ENCODE peak calls at places on chromosomes 13 and 19, in ten cellular contexts. One of them, this sample, is unnamed. For H3K4me1, the result is how much of the 10 kb centered on the place peaks cover.

GRCh38 chr13:45989607-45990006 is 62.9 kb downstream of the ZC3H13 start:
- DNase-seq in CD8-positive, alpha-beta memory T cell: no peak
- DNase-seq in IMR-90: peak
- DNase-seq in suprapubic skin: no peak
- DNase-seq in mucosa of descending colon: no peak
- DNase-seq in heart right ventricle: no peak
- DNase-seq in heart left ventricle: no peak
- DNase-seq in DND-41: no peak
- DNase-seq in body of pancreas: no peak
- DNase-seq in CD4-positive, CD25-positive, alpha-beta regulatory T cell: no peak
- DNase-seq in this sample: no peak

GRCh38 chr19:42140125-42140754 is 8.0 kb upstream of the POU2F2 start:
- DNase-seq in CD8-positive, alpha-beta memory T cell: no peak
- DNase-seq in IMR-90: peak
- DNase-seq in suprapubic skin: no peak
- DNase-seq in mucosa of descending colon: peak
- DNase-seq in heart right ventricle: peak
- DNase-seq in heart left ventricle: peak
- DNase-seq in DND-41: peak
- DNase-seq in body of pancreas: peak
- DNase-seq in CD4-positive, CD25-positive, alpha-beta regulatory T cell: no peak
- DNase-seq in this sample: no peak

GRCh38 chr19:46144756-46145155 is 3.3 kb upstream of the IGFL2 start:
- DNase-seq in CD8-positive, alpha-beta memory T cell: no peak
- DNase-seq in IMR-90: no peak
- DNase-seq in suprapubic skin: no peak
- DNase-seq in mucosa of descending colon: peak
- DNase-seq in heart right ventricle: no peak
- DNase-seq in heart left ventricle: no peak
- DNase-seq in DND-41: no peak
- DNase-seq in body of pancreas: no peak
- DNase-seq in CD4-positive, CD25-positive, alpha-beta regulatory T cell: no peak
- DNase-seq in this sample: no peak

GRCh38 chr19:43798546-43799409 is 3.5 kb downstream of the LYPD5 start:
- DNase-seq in CD8-positive, alpha-beta memory T cell: peak
- DNase-seq in IMR-90: no peak
- DNase-seq in suprapubic skin: no peak
- DNase-seq in mucosa of descending colon: peak
- DNase-seq in heart right ventricle: no peak
- DNase-seq in heart left ventricle: no peak
- DNase-seq in DND-41: no peak
- DNase-seq in body of pancreas: peak
- DNase-seq in CD4-positive, CD25-positive, alpha-beta regulatory T cell: peak
- DNase-seq in this sample: no peak

GRCh38 chr19:30358821-30359580 is 13.2 kb upstream of the ZNF536 start:
- DNase-seq in CD8-positive, alpha-beta memory T cell: no peak
- DNase-seq in IMR-90: no peak
- DNase-seq in suprapubic skin: peak
- DNase-seq in mucosa of descending colon: no peak
- DNase-seq in heart right ventricle: no peak
- DNase-seq in heart left ventricle: no peak
- DNase-seq in DND-41: no peak
- DNase-seq in body of pancreas: no peak
- DNase-seq in CD4-positive, CD25-positive, alpha-beta regulatory T cell: no peak
- DNase-seq in this sample: no peak

GRCh38 chr13:85864963-85865530 is 65.8 kb upstream of the SLITRK6 start:
- DNase-seq in CD8-positive, alpha-beta memory T cell: no peak
- DNase-seq in IMR-90: peak
- DNase-seq in suprapubic skin: no peak
- DNase-seq in mucosa of descending colon: peak
- DNase-seq in heart right ventricle: no peak
- DNase-seq in heart left ventricle: no peak
- DNase-seq in DND-41: no peak
- DNase-seq in body of pancreas: no peak
- DNase-seq in CD4-positive, CD25-positive, alpha-beta regulatory T cell: no peak
- DNase-seq in this sample: no peak

GRCh38 chr19:19385900-19386339 is 19.6 kb upstream of the GATAD2A start:
- DNase-seq in CD8-positive, alpha-beta memory T cell: peak
- DNase-seq in IMR-90: no peak
- DNase-seq in suprapubic skin: peak
- DNase-seq in mucosa of descending colon: no peak
- DNase-seq in heart right ventricle: peak
- DNase-seq in heart left ventricle: no peak
- DNase-seq in DND-41: peak
- DNase-seq in body of pancreas: no peak
- DNase-seq in CD4-positive, CD25-positive, alpha-beta regulatory T cell: no peak
- DNase-seq in this sample: no peak

GRCh38 chr13:100954430-100955361 is 280.1 kb upstream of the TMTC4 start:
- DNase-seq in CD8-positive, alpha-beta memory T cell: no peak
- DNase-seq in IMR-90: peak
- DNase-seq in suprapubic skin: no peak
- DNase-seq in mucosa of descending colon: no peak
- DNase-seq in heart right ventricle: no peak
- DNase-seq in heart left ventricle: no peak
- DNase-seq in DND-41: no peak
- DNase-seq in body of pancreas: no peak
- DNase-seq in CD4-positive, CD25-positive, alpha-beta regulatory T cell: no peak
- DNase-seq in this sample: no peak

GRCh38 chr19:42169486-42169885 is 37.2 kb upstream of the POU2F2 start:
- DNase-seq in CD8-positive, alpha-beta memory T cell: no peak
- DNase-seq in IMR-90: no peak
- DNase-seq in suprapubic skin: no peak
- DNase-seq in mucosa of descending colon: no peak
- DNase-seq in heart right ventricle: no peak
- DNase-seq in heart left ventricle: no peak
- DNase-seq in DND-41: no peak
- DNase-seq in body of pancreas: no peak
- DNase-seq in CD4-positive, CD25-positive, alpha-beta regulatory T cell: no peak
- DNase-seq in this sample: no peak

GRCh38 chr19:44955500-44956439 is 590 bp downstream of the CLPTM1 start:
- DNase-seq in CD8-positive, alpha-beta memory T cell: peak
- DNase-seq in IMR-90: no peak
- DNase-seq in suprapubic skin: peak
- DNase-seq in mucosa of descending colon: no peak
- DNase-seq in heart right ventricle: no peak
- DNase-seq in heart left ventricle: no peak
- DNase-seq in DND-41: no peak
- DNase-seq in body of pancreas: no peak
- DNase-seq in CD4-positive, CD25-positive, alpha-beta regulatory T cell: no peak
- DNase-seq in this sample: no peak
- H3K4me1 ChIP-seq in CD8-positive, alpha-beta memory T cell: under half
- H3K4me1 ChIP-seq in IMR-90: under half
- H3K4me1 ChIP-seq in suprapubic skin: half or more
- H3K4me1 ChIP-seq in mucosa of descending colon: under half
- H3K4me1 ChIP-seq in heart right ventricle: under half
- H3K4me1 ChIP-seq in heart left ventricle: under half
- H3K4me1 ChIP-seq in DND-41: under half
- H3K4me1 ChIP-seq in body of pancreas: half or more
- H3K4me1 ChIP-seq in CD4-positive, CD25-positive, alpha-beta regulatory T cell: under half
- H3K4me1 ChIP-seq in this sample: under half

DNA sequence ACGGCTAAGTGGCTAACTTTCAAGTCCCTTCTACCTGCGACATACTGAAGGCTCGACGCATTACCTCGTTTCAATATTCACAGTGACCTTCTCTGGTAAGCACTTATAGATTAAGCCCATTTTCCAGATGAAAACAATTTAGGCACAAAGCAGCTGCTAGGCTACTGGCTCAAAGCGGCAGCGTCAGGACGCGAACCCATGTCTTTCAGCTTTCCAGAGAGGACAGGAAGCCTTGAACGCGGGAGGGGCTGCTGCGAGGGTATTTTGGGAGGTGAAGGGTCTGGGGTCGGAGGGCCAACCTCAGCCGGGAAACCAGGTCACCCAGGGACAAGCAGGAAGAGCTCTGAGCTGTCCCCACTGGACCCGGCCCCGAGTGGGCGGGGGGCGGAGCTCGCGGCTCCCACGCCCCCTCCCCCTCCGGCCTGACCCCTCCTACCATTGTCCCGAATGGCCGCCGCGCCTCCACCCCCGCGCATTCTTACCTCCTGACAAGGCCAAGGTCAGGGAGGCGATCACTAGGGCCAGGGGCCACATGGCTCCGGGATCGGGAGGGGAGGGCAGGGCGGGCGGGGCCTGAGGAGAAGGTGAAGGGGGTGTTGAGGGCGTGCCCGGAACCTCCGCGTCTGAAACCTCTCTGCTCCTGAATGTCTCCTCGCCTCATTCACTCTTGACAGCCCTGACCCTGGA is at the start of gene KLK13:
- DNase-seq in CD8-positive, alpha-beta memory T cell: no peak
- DNase-seq in IMR-90: no peak
- DNase-seq in suprapubic skin: no peak
- DNase-seq in mucosa of descending colon: peak
- DNase-seq in heart right ventricle: peak
- DNase-seq in heart left ventricle: peak
- DNase-seq in DND-41: no peak
- DNase-seq in body of pancreas: peak
- DNase-seq in CD4-positive, CD25-positive, alpha-beta regulatory T cell: no peak
- DNase-seq in this sample: no peak
- H3K4me3 ChIP-seq in CD8-positive, alpha-beta memory T cell: no peak
- H3K4me3 ChIP-seq in IMR-90: peak
- H3K4me3 ChIP-seq in suprapubic skin: peak
- H3K4me3 ChIP-seq in mucosa of descending colon: no peak
- H3K4me3 ChIP-seq in heart right ventricle: no peak
- H3K4me3 ChIP-seq in heart left ventricle: peak
- H3K4me3 ChIP-seq in DND-41: no peak
- H3K4me3 ChIP-seq in body of pancreas: no peak
- H3K4me3 ChIP-seq in CD4-positive, CD25-positive, alpha-beta regulatory T cell: no peak
- H3K4me3 ChIP-seq in this sample: no peak

DNA sequence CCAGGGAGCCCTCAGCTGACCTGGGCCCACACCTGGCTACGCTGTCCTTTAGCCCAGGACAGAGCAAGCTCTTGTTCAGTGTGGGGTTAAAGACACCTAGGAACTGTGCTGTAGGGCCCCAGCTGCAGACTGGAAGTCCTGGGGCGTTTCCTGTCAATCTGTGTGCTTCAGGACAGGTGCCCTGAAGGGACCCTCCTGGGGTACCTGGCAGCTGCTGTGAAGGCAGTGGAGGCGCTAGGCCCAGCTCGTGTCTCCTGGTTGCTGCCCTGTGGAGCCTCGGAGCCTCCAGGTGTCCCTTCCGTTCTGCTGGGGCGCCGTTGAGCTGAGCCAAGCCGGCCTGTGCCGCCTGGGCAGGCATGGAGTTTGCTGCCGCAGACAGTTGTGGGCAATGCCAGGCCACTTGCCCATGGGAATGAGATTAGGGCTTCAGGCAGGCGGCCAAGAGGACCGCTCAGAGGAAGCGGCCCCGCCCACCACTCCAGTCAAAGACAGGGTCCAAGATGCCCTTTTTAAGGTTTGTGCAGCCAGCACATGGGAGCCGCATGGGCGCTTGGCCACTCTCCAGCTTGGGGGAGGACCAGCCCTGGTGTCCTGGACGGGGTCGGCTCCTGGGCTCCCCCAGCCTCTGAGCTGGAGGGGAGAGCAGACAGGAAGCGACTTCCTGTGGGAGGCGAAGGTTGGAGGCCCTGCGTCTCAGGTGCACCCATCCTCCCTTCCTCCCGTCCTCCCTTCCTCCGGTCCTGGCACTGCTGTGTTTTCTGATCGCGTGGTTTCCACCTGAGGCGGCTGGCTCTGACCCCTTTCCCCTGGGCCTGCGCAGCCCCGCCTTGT is 4.0 kb downstream of the PTBP1 start:
- DNase-seq in CD8-positive, alpha-beta memory T cell: no peak
- DNase-seq in IMR-90: no peak
- DNase-seq in suprapubic skin: no peak
- DNase-seq in mucosa of descending colon: peak
- DNase-seq in heart right ventricle: peak
- DNase-seq in heart left ventricle: peak
- DNase-seq in DND-41: no peak
- DNase-seq in body of pancreas: peak
- DNase-seq in CD4-positive, CD25-positive, alpha-beta regulatory T cell: no peak
- DNase-seq in this sample: no peak
- H3K4me1 ChIP-seq in CD8-positive, alpha-beta memory T cell: half or more
- H3K4me1 ChIP-seq in IMR-90: under half
- H3K4me1 ChIP-seq in suprapubic skin: half or more
- H3K4me1 ChIP-seq in mucosa of descending colon: under half
- H3K4me1 ChIP-seq in heart right ventricle: half or more
- H3K4me1 ChIP-seq in heart left ventricle: half or more
- H3K4me1 ChIP-seq in DND-41: under half
- H3K4me1 ChIP-seq in body of pancreas: under half
- H3K4me1 ChIP-seq in CD4-positive, CD25-positive, alpha-beta regulatory T cell: half or more
- H3K4me1 ChIP-seq in this sample: half or more

GRCh38 chr13:94706101-94706853 is 6.1 kb downstream of the SOX21 start:
- DNase-seq in CD8-positive, alpha-beta memory T cell: no peak
- DNase-seq in IMR-90: no peak
- DNase-seq in suprapubic skin: no peak
- DNase-seq in mucosa of descending colon: no peak
- DNase-seq in heart right ventricle: no peak
- DNase-seq in heart left ventricle: no peak
- DNase-seq in DND-41: no peak
- DNase-seq in body of pancreas: no peak
- DNase-seq in CD4-positive, CD25-positive, alpha-beta regulatory T cell: no peak
- DNase-seq in this sample: no peak

GRCh38 chr13:94708031-94708571 is 4.2 kb downstream of the SOX21 start:
- DNase-seq in CD8-positive, alpha-beta memory T cell: no peak
- DNase-seq in IMR-90: no peak
- DNase-seq in suprapubic skin: no peak
- DNase-seq in mucosa of descending colon: no peak
- DNase-seq in heart right ventricle: no peak
- DNase-seq in heart left ventricle: no peak
- DNase-seq in DND-41: no peak
- DNase-seq in body of pancreas: no peak
- DNase-seq in CD4-positive, CD25-positive, alpha-beta regulatory T cell: no peak
- DNase-seq in this sample: no peak

GRCh38 chr13:94708971-94709614 is 3.3 kb downstream of the SOX21 start:
- DNase-seq in CD8-positive, alpha-beta memory T cell: no peak
- DNase-seq in IMR-90: no peak
- DNase-seq in suprapubic skin: no peak
- DNase-seq in mucosa of descending colon: no peak
- DNase-seq in heart right ventricle: no peak
- DNase-seq in heart left ventricle: no peak
- DNase-seq in DND-41: no peak
- DNase-seq in body of pancreas: no peak
- DNase-seq in CD4-positive, CD25-positive, alpha-beta regulatory T cell: no peak
- DNase-seq in this sample: no peak

GRCh38 chr13:94706854-94707399 is 5.4 kb downstream of the SOX21 start:
- DNase-seq in CD8-positive, alpha-beta memory T cell: no peak
- DNase-seq in IMR-90: no peak
- DNase-seq in suprapubic skin: no peak
- DNase-seq in mucosa of descending colon: no peak
- DNase-seq in heart right ventricle: no peak
- DNase-seq in heart left ventricle: no peak
- DNase-seq in DND-41: no peak
- DNase-seq in body of pancreas: no peak
- DNase-seq in CD4-positive, CD25-positive, alpha-beta regulatory T cell: no peak
- DNase-seq in this sample: no peak

DNA sequence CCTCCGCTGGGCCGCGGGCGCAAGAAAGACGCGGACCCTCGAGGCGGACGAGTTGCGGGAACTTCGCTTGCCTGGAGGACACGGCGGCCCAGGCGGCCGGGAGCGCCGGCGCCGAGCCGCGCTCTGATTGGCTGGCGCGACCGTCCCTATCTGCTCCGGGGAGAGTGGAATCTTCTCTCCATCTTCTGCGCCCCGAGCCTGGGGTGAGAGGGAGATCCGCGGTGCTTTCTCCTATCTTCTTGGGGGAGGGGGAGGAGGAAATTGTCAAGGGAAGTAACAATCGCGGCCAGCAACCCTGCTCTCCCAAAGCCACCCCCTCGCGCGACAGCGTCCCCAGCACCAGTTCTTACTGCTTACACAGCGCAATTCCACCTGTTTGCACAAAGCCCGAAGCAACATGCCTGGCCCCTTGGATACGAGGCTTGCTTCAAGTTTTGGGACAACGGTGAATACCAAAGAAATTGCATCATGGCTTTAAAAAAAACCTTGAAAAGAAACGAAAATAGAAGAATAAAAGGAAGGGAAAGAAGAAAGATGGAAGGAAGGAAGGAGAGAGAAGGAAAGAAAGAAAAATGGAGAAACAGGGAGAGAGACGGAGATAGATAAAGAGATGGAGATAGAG is 4.8 kb downstream of the SOX21 start:
- DNase-seq in CD8-positive, alpha-beta memory T cell: no peak
- DNase-seq in IMR-90: no peak
- DNase-seq in suprapubic skin: no peak
- DNase-seq in mucosa of descending colon: no peak
- DNase-seq in heart right ventricle: no peak
- DNase-seq in heart left ventricle: no peak
- DNase-seq in DND-41: no peak
- DNase-seq in body of pancreas: no peak
- DNase-seq in CD4-positive, CD25-positive, alpha-beta regulatory T cell: no peak
- DNase-seq in this sample: no peak
- H3K4me3 ChIP-seq in CD8-positive, alpha-beta memory T cell: no peak
- H3K4me3 ChIP-seq in IMR-90: no peak
- H3K4me3 ChIP-seq in suprapubic skin: peak
- H3K4me3 ChIP-seq in mucosa of descending colon: no peak
- H3K4me3 ChIP-seq in heart right ventricle: no peak
- H3K4me3 ChIP-seq in heart left ventricle: no peak
- H3K4me3 ChIP-seq in DND-41: no peak
- H3K4me3 ChIP-seq in body of pancreas: no peak
- H3K4me3 ChIP-seq in CD4-positive, CD25-positive, alpha-beta regulatory T cell: no peak
- H3K4me3 ChIP-seq in this sample: no peak